ENCODE peak calls at places on chromosome 11, in seven cellular contexts. R is fibroblast of mammary gland, P is Kasumi-1, O is HFF-Myc, D is fibroblast of pulmonary artery, Q is fibroblast of villous mesenchyme, U is A549. J is an unnamed sample.

GRCh38 chr11:1943576-1943975 is 3.6 kb upstream of the MRPL23 start:
- DNase-seq in P (no peak), D (no peak), Q (no peak), U (no peak), O (no peak), R (no peak), J (no peak)

GRCh38 chr11:2588809-2589537 is 110.8 kb downstream of the KCNQ1OT1 start:
- DNase-seq in P (no peak), O (no peak), U (no peak), R (no peak), D (no peak), Q (no peak), J (no peak)

GRCh38 chr11:72606362-72607100 is 67.7 kb downstream of the PDE2A start:
- DNase-seq in P (no peak), U (no peak), R (no peak), Q (no peak), D (no peak), O (no peak), J (no peak)

GRCh38 chr11:8707541-8708270 is 25.1 kb downstream of the RPL27A start:
- DNase-seq in P (no peak), D (no peak), U (no peak), Q (no peak), O (no peak), R (no peak), J (no peak)

GRCh38 chr11:49851511-49851910 is 100.7 kb upstream of the OR4C13 start:
- DNase-seq in P (no peak), O (no peak), D (no peak), U (no peak), Q (no peak), R (no peak), J (no peak)

GRCh38 chr11:8698379-8698851 is 15.8 kb downstream of the RPL27A start:
- DNase-seq in P (no peak), D (no peak), O (no peak), R (no peak), U (no peak), Q (no peak), J (no peak)

GRCh38 chr11:64267207-64267945 is 16.0 kb downstream of the PLCB3 start:
- DNase-seq in O (no peak), D (peak; percentile 25), R (peak; percentile 28), Q (no peak), U (no peak), P (no peak), J (no peak)

GRCh38 chr11:61961570-61962212 is 5.7 kb downstream of the FTH1 start:
- DNase-seq in P (no peak), O (no peak), R (peak; percentile 53), Q (peak; percentile 67), D (peak; percentile 82), U (peak; percentile 72), J (no peak)

GRCh38 chr11:65425105-65425970 is 2.7 kb downstream of the NEAT1 start:
- DNase-seq in O (no peak), D (peak; percentile 84), P (peak; percentile 32), R (peak; percentile 76), U (peak; percentile 87), Q (peak; percentile 73), J (peak; percentile 38)

GRCh38 chr11:74322667-74323066 is 11.2 kb upstream of the P4HA3 start:
- DNase-seq in R (peak; percentile 66), D (peak; percentile 38), Q (no peak), U (no peak), P (no peak), O (no peak), J (no peak)

GRCh38 chr11:3375552-3375951 is 3.4 kb downstream of the ZNF195 start:
- DNase-seq in U (no peak), D (no peak), R (peak; percentile 85), Q (peak; percentile 63), P (no peak), O (no peak), J (no peak)

GRCh38 chr11:64896448-64897022 is 18.1 kb upstream of the EHD1 start:
- DNase-seq in R (no peak), O (no peak), P (no peak), U (no peak), Q (no peak), D (no peak), J (no peak)

GRCh38 chr11:116499396-116500001 is 273.3 kb downstream of the BUD13 start:
- DNase-seq in O (peak; percentile 2), Q (peak; percentile 56), R (peak; percentile 43), P (peak; percentile 29), U (peak; percentile 66), D (peak; percentile 41), J (peak; percentile 10)

GRCh38 chr11:62603072-62603408 is 1.4 kb upstream of the MTA2 start:
- DNase-seq in R (no peak), Q (no peak), O (no peak), D (no peak), P (no peak), U (no peak), J (no peak)

GRCh38 chr11:57254631-57255030 is 17.6 kb upstream of the APLNR start:
- DNase-seq in U (no peak), D (no peak), O (no peak), R (no peak), Q (no peak), P (no peak), J (no peak)

GRCh38 chr11:88398372-88399140 is 61.0 kb upstream of the CTSC start:
- DNase-seq in P (no peak), O (peak; percentile 38), D (peak; percentile 56), R (peak; percentile 81), U (peak; percentile 39), Q (peak; percentile 59), J (no peak)

GRCh38 chr11:61828629-61829407 is 718 bp downstream of the FADS2 start:
- DNase-seq in U (peak; percentile 42), D (peak; percentile 37), R (peak; percentile 18), Q (peak; percentile 57), O (no peak), P (peak; percentile 40), J (no peak)

GRCh38 chr11:108221401-108221800 is 1.0 kb downstream of the NPAT start:
- DNase-seq in R (peak; percentile 40), D (peak; percentile 69), Q (peak; percentile 78), P (peak; percentile 11), O (no peak), U (no peak), J (peak; percentile 21)

GRCh38 chr11:73198677-73199076 is 19.4 kb upstream of the P2RY2 start:
- DNase-seq in P (no peak), Q (no peak), O (no peak), U (peak; percentile 64), D (peak; percentile 30), R (no peak), J (no peak)